ENCODE peak calls at places on chromosomes 7 and 10, in nine cellular contexts. One of them, this sample, is unnamed.

GRCh38 chr7:135743907-135744789 is 4.5 kb downstream of the FAM180A start:
- DNase-seq in brain microvascular endothelial cell: no peak
- DNase-seq in SJSA1: no peak
- DNase-seq in colonic mucosa: no peak
- DNase-seq in suprapubic skin: no peak
- DNase-seq in neural progenitor cell: no peak
- DNase-seq in stomach: no peak
- DNase-seq in small intestine: no peak
- DNase-seq in naive thymus-derived CD4-positive, alpha-beta T cell: no peak
- DNase-seq in this sample: no peak

GRCh38 chr10:110008518-110009339 is 945 bp downstream of the ADD3 start:
- DNase-seq in suprapubic skin: no peak
- DNase-seq in SJSA1: peak; percentile 33
- DNase-seq in brain microvascular endothelial cell: no peak
- DNase-seq in small intestine: peak; percentile 67
- DNase-seq in stomach: peak; percentile 66
- DNase-seq in colonic mucosa: peak; percentile 84
- DNase-seq in naive thymus-derived CD4-positive, alpha-beta T cell: peak; percentile 75
- DNase-seq in neural progenitor cell: peak; percentile 21
- DNase-seq in this sample: peak; percentile 38

GRCh38 chr10:71623098-71623985 is 96.2 kb downstream of the C10orf105 start:
- DNase-seq in stomach: no peak
- DNase-seq in SJSA1: peak; percentile 46
- DNase-seq in colonic mucosa: no peak
- DNase-seq in small intestine: peak; percentile 61
- DNase-seq in naive thymus-derived CD4-positive, alpha-beta T cell: no peak
- DNase-seq in suprapubic skin: no peak
- DNase-seq in neural progenitor cell: peak; percentile 64
- DNase-seq in brain microvascular endothelial cell: peak; percentile 26
- DNase-seq in this sample: peak; percentile 11

GRCh38 chr7:22549667-22550513 is 49.9 kb upstream of the STEAP1B start:
- DNase-seq in neural progenitor cell: peak; percentile 83
- DNase-seq in SJSA1: peak; percentile 23
- DNase-seq in naive thymus-derived CD4-positive, alpha-beta T cell: no peak
- DNase-seq in brain microvascular endothelial cell: peak; percentile 19
- DNase-seq in stomach: no peak
- DNase-seq in small intestine: no peak
- DNase-seq in colonic mucosa: no peak
- DNase-seq in suprapubic skin: no peak
- DNase-seq in this sample: no peak

GRCh38 chr7:108284349-108285017 is 154.3 kb upstream of the LAMB4 start:
- DNase-seq in naive thymus-derived CD4-positive, alpha-beta T cell: no peak
- DNase-seq in neural progenitor cell: no peak
- DNase-seq in suprapubic skin: no peak
- DNase-seq in colonic mucosa: no peak
- DNase-seq in brain microvascular endothelial cell: no peak
- DNase-seq in stomach: no peak
- DNase-seq in small intestine: no peak
- DNase-seq in SJSA1: no peak
- DNase-seq in this sample: no peak

GRCh38 chr10:9253121-9253520 is 1198.6 kb downstream of the GATA3 start:
- DNase-seq in small intestine: no peak
- DNase-seq in SJSA1: no peak
- DNase-seq in brain microvascular endothelial cell: no peak
- DNase-seq in colonic mucosa: no peak
- DNase-seq in naive thymus-derived CD4-positive, alpha-beta T cell: no peak
- DNase-seq in stomach: no peak
- DNase-seq in neural progenitor cell: no peak
- DNase-seq in suprapubic skin: no peak
- DNase-seq in this sample: no peak

GRCh38 chr10:46223064-46223480 is 63.7 kb upstream of the ANTXRL start:
- DNase-seq in suprapubic skin: peak; percentile 55
- DNase-seq in colonic mucosa: peak; percentile 15
- DNase-seq in small intestine: no peak
- DNase-seq in naive thymus-derived CD4-positive, alpha-beta T cell: no peak
- DNase-seq in stomach: peak; percentile 17
- DNase-seq in neural progenitor cell: no peak
- DNase-seq in brain microvascular endothelial cell: no peak
- DNase-seq in SJSA1: no peak
- DNase-seq in this sample: no peak

GRCh38 chr7:128908750-128909385 is 1.6 kb downstream of the KCP start:
- DNase-seq in neural progenitor cell: peak; percentile 39
- DNase-seq in colonic mucosa: no peak
- DNase-seq in SJSA1: no peak
- DNase-seq in naive thymus-derived CD4-positive, alpha-beta T cell: no peak
- DNase-seq in suprapubic skin: peak; percentile 37
- DNase-seq in brain microvascular endothelial cell: no peak
- DNase-seq in stomach: no peak
- DNase-seq in small intestine: no peak
- DNase-seq in this sample: no peak

GRCh38 chr10:62178568-62178967 is 90.1 kb downstream of the RTKN2 start:
- DNase-seq in naive thymus-derived CD4-positive, alpha-beta T cell: no peak
- DNase-seq in suprapubic skin: no peak
- DNase-seq in colonic mucosa: no peak
- DNase-seq in brain microvascular endothelial cell: peak; percentile 45
- DNase-seq in small intestine: no peak
- DNase-seq in stomach: no peak
- DNase-seq in neural progenitor cell: no peak
- DNase-seq in SJSA1: no peak
- DNase-seq in this sample: no peak

GRCh38 chr7:141302617-141303016 is 228.8 kb downstream of the TMEM178B start:
- DNase-seq in small intestine: no peak
- DNase-seq in SJSA1: no peak
- DNase-seq in naive thymus-derived CD4-positive, alpha-beta T cell: no peak
- DNase-seq in colonic mucosa: no peak
- DNase-seq in brain microvascular endothelial cell: no peak
- DNase-seq in neural progenitor cell: no peak
- DNase-seq in stomach: no peak
- DNase-seq in suprapubic skin: no peak
- DNase-seq in this sample: no peak

GRCh38 chr7:101238226-101239182 is 902 bp upstream of the CLDN15 start:
- DNase-seq in colonic mucosa: no peak
- DNase-seq in naive thymus-derived CD4-positive, alpha-beta T cell: no peak
- DNase-seq in brain microvascular endothelial cell: no peak
- DNase-seq in neural progenitor cell: no peak
- DNase-seq in stomach: no peak
- DNase-seq in SJSA1: no peak
- DNase-seq in suprapubic skin: no peak
- DNase-seq in small intestine: peak; percentile 91
- DNase-seq in this sample: no peak

GRCh38 chr7:49074538-49074937 is 150.2 kb downstream of the CDC14C start:
- DNase-seq in suprapubic skin: no peak
- DNase-seq in colonic mucosa: no peak
- DNase-seq in stomach: no peak
- DNase-seq in neural progenitor cell: no peak
- DNase-seq in SJSA1: no peak
- DNase-seq in naive thymus-derived CD4-positive, alpha-beta T cell: no peak
- DNase-seq in small intestine: no peak
- DNase-seq in brain microvascular endothelial cell: no peak
- DNase-seq in this sample: no peak

GRCh38 chr7:156753630-156754029 is 113.1 kb downstream of the RNF32 start:
- DNase-seq in naive thymus-derived CD4-positive, alpha-beta T cell: no peak
- DNase-seq in colonic mucosa: no peak
- DNase-seq in SJSA1: no peak
- DNase-seq in stomach: no peak
- DNase-seq in small intestine: no peak
- DNase-seq in brain microvascular endothelial cell: no peak
- DNase-seq in neural progenitor cell: peak; percentile 46
- DNase-seq in suprapubic skin: no peak
- DNase-seq in this sample: no peak

GRCh38 chr10:8211631-8212030 is 157.1 kb downstream of the GATA3 start:
- DNase-seq in small intestine: no peak
- DNase-seq in stomach: no peak
- DNase-seq in naive thymus-derived CD4-positive, alpha-beta T cell: no peak
- DNase-seq in brain microvascular endothelial cell: no peak
- DNase-seq in SJSA1: no peak
- DNase-seq in neural progenitor cell: no peak
- DNase-seq in colonic mucosa: no peak
- DNase-seq in suprapubic skin: no peak
- DNase-seq in this sample: no peak

GRCh38 chr7:101941481-101942383 is 124.3 kb downstream of the CUX1 start:
- DNase-seq in small intestine: peak; percentile 57
- DNase-seq in suprapubic skin: no peak
- DNase-seq in stomach: peak; percentile 62
- DNase-seq in SJSA1: peak; percentile 62
- DNase-seq in brain microvascular endothelial cell: peak; percentile 59
- DNase-seq in neural progenitor cell: no peak
- DNase-seq in colonic mucosa: peak; percentile 86
- DNase-seq in naive thymus-derived CD4-positive, alpha-beta T cell: no peak
- DNase-seq in this sample: no peak

GRCh38 chr7:149175150-149175549 is 20.2 kb upstream of the ZNF282 start:
- DNase-seq in SJSA1: no peak
- DNase-seq in neural progenitor cell: no peak
- DNase-seq in naive thymus-derived CD4-positive, alpha-beta T cell: no peak
- DNase-seq in stomach: no peak
- DNase-seq in colonic mucosa: no peak
- DNase-seq in small intestine: no peak
- DNase-seq in brain microvascular endothelial cell: no peak
- DNase-seq in suprapubic skin: no peak
- DNase-seq in this sample: no peak
- H3K36me3 ChIP-seq in SJSA1: peaks cover 69% of the 10 kb centered on the region
- H3K36me3 ChIP-seq in neural progenitor cell: peaks cover 9% of the 10 kb centered on the region
- H3K36me3 ChIP-seq in naive thymus-derived CD4-positive, alpha-beta T cell: peaks cover 53% of the 10 kb centered on the region
- H3K36me3 ChIP-seq in stomach: peaks cover 96% of the 10 kb centered on the region
- H3K36me3 ChIP-seq in colonic mucosa: peaks cover 2% of the 10 kb centered on the region
- H3K36me3 ChIP-seq in small intestine: peaks cover 9% of the 10 kb centered on the region
- H3K36me3 ChIP-seq in brain microvascular endothelial cell: peaks cover 48% of the 10 kb centered on the region
- H3K36me3 ChIP-seq in suprapubic skin: peaks cover 71% of the 10 kb centered on the region
- H3K36me3 ChIP-seq in this sample: peaks cover 18% of the 10 kb centered on the region

GRCh38 chr7:74726309-74727101 is 47.3 kb upstream of the NCF1 start:
- DNase-seq in stomach: no peak
- DNase-seq in small intestine: no peak
- DNase-seq in colonic mucosa: no peak
- DNase-seq in suprapubic skin: no peak
- DNase-seq in neural progenitor cell: no peak
- DNase-seq in SJSA1: no peak
- DNase-seq in brain microvascular endothelial cell: no peak
- DNase-seq in naive thymus-derived CD4-positive, alpha-beta T cell: no peak
- DNase-seq in this sample: no peak

GRCh38 chr7:74722045-74722603 is 51.7 kb upstream of the NCF1 start:
- DNase-seq in naive thymus-derived CD4-positive, alpha-beta T cell: no peak
- DNase-seq in stomach: peak; percentile 31
- DNase-seq in neural progenitor cell: no peak
- DNase-seq in SJSA1: no peak
- DNase-seq in brain microvascular endothelial cell: no peak
- DNase-seq in small intestine: no peak
- DNase-seq in colonic mucosa: no peak
- DNase-seq in suprapubic skin: no peak
- DNase-seq in this sample: no peak

GRCh38 chr7:74725840-74726239 is 48.0 kb upstream of the NCF1 start:
- DNase-seq in stomach: no peak
- DNase-seq in colonic mucosa: no peak
- DNase-seq in SJSA1: no peak
- DNase-seq in brain microvascular endothelial cell: no peak
- DNase-seq in neural progenitor cell: no peak
- DNase-seq in naive thymus-derived CD4-positive, alpha-beta T cell: no peak
- DNase-seq in suprapubic skin: no peak
- DNase-seq in small intestine: no peak
- DNase-seq in this sample: no peak
- H3K36me3 ChIP-seq in stomach: peaks cover 30% of the 10 kb centered on the region
- H3K36me3 ChIP-seq in colonic mucosa: no peaks in the 10 kb centered on the region
- H3K36me3 ChIP-seq in SJSA1: peaks cover 25% of the 10 kb centered on the region
- H3K36me3 ChIP-seq in brain microvascular endothelial cell: peaks cover 19% of the 10 kb centered on the region
- H3K36me3 ChIP-seq in neural progenitor cell: peaks cover 7% of the 10 kb centered on the region
- H3K36me3 ChIP-seq in naive thymus-derived CD4-positive, alpha-beta T cell: peaks cover 16% of the 10 kb centered on the region
- H3K36me3 ChIP-seq in suprapubic skin: peaks cover 25% of the 10 kb centered on the region
- H3K36me3 ChIP-seq in small intestine: peaks cover 5% of the 10 kb centered on the region
- H3K36me3 ChIP-seq in this sample: no peaks in the 10 kb centered on the region

DNA sequence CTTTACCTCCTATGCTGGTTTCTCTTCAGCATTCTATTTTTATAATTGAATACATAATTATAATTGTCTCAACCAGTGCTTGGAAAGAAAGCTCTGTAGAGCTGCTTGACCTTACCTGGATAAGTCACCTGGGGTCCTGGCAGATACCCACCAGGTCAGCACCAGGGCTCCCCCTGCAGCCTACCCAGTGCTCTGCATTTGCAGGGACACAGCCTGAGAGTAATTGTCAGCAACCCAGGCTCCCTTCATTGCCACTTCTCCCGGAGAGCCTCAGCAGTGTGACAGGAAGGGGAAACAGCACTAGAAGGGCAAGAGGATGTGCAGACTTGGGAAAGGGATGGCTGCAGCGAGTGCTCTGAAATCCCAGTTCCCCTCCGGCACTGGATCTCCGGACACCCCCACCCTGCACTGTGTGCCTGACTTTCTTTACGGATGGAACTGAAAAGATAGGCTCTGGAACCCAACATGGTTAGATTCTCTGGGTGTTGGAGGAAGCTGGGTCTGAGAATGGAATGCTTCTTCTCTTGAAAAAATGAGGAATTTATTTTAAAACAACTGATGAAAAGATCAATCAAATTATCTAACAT is 11.4 kb upstream of the PAX4 start:
- DNase-seq in naive thymus-derived CD4-positive, alpha-beta T cell: peak; percentile 17
- DNase-seq in suprapubic skin: no peak
- DNase-seq in neural progenitor cell: peak; percentile 65
- DNase-seq in brain microvascular endothelial cell: no peak
- DNase-seq in colonic mucosa: peak; percentile 28
- DNase-seq in SJSA1: no peak
- DNase-seq in small intestine: peak; percentile 35
- DNase-seq in stomach: peak; percentile 35
- DNase-seq in this sample: no peak
- H3K36me3 ChIP-seq in naive thymus-derived CD4-positive, alpha-beta T cell: no peaks in the 10 kb centered on the region
- H3K36me3 ChIP-seq in suprapubic skin: no peaks in the 10 kb centered on the region
- H3K36me3 ChIP-seq in neural progenitor cell: no peaks in the 10 kb centered on the region
- H3K36me3 ChIP-seq in brain microvascular endothelial cell: no peaks in the 10 kb centered on the region
- H3K36me3 ChIP-seq in colonic mucosa: no peaks in the 10 kb centered on the region
- H3K36me3 ChIP-seq in SJSA1: no peaks in the 10 kb centered on the region
- H3K36me3 ChIP-seq in small intestine: no peaks in the 10 kb centered on the region
- H3K36me3 ChIP-seq in stomach: no peaks in the 10 kb centered on the region
- H3K36me3 ChIP-seq in this sample: no peaks in the 10 kb centered on the region

GRCh38 chr10:96222908-96223307 is 48.5 kb downstream of the BLNK start:
- DNase-seq in neural progenitor cell: no peak
- DNase-seq in naive thymus-derived CD4-positive, alpha-beta T cell: no peak
- DNase-seq in brain microvascular endothelial cell: no peak
- DNase-seq in suprapubic skin: no peak
- DNase-seq in stomach: no peak
- DNase-seq in colonic mucosa: peak; percentile 7
- DNase-seq in SJSA1: no peak
- DNase-seq in small intestine: no peak
- DNase-seq in this sample: no peak

GRCh38 chr10:96228408-96229019 is 42.9 kb downstream of the BLNK start:
- DNase-seq in SJSA1: no peak
- DNase-seq in stomach: no peak
- DNase-seq in small intestine: peak; percentile 90
- DNase-seq in naive thymus-derived CD4-positive, alpha-beta T cell: no peak
- DNase-seq in neural progenitor cell: no peak
- DNase-seq in brain microvascular endothelial cell: no peak
- DNase-seq in suprapubic skin: no peak
- DNase-seq in colonic mucosa: peak; percentile 44
- DNase-seq in this sample: no peak

GRCh38 chr10:96222441-96222840 is 48.9 kb downstream of the BLNK start:
- DNase-seq in brain microvascular endothelial cell: no peak
- DNase-seq in small intestine: no peak
- DNase-seq in colonic mucosa: peak; percentile 13
- DNase-seq in neural progenitor cell: no peak
- DNase-seq in suprapubic skin: no peak
- DNase-seq in stomach: no peak
- DNase-seq in SJSA1: no peak
- DNase-seq in naive thymus-derived CD4-positive, alpha-beta T cell: no peak
- DNase-seq in this sample: no peak

GRCh38 chr10:96227206-96227605 is 44.2 kb downstream of the BLNK start:
- DNase-seq in suprapubic skin: no peak
- DNase-seq in stomach: no peak
- DNase-seq in neural progenitor cell: no peak
- DNase-seq in small intestine: no peak
- DNase-seq in SJSA1: no peak
- DNase-seq in brain microvascular endothelial cell: no peak
- DNase-seq in naive thymus-derived CD4-positive, alpha-beta T cell: no peak
- DNase-seq in colonic mucosa: no peak
- DNase-seq in this sample: no peak

GRCh38 chr10:96225119-96225518 is 46.2 kb downstream of the BLNK start:
- DNase-seq in stomach: no peak
- DNase-seq in small intestine: no peak
- DNase-seq in neural progenitor cell: no peak
- DNase-seq in naive thymus-derived CD4-positive, alpha-beta T cell: no peak
- DNase-seq in SJSA1: no peak
- DNase-seq in brain microvascular endothelial cell: no peak
- DNase-seq in suprapubic skin: no peak
- DNase-seq in colonic mucosa: no peak
- DNase-seq in this sample: no peak
- H3K36me3 ChIP-seq in stomach: peaks cover 66% of the 10 kb centered on the region
- H3K36me3 ChIP-seq in small intestine: peaks cover 2% of the 10 kb centered on the region
- H3K36me3 ChIP-seq in neural progenitor cell: no peaks in the 10 kb centered on the region
- H3K36me3 ChIP-seq in naive thymus-derived CD4-positive, alpha-beta T cell: no peaks in the 10 kb centered on the region
- H3K36me3 ChIP-seq in SJSA1: no peaks in the 10 kb centered on the region
- H3K36me3 ChIP-seq in brain microvascular endothelial cell: no peaks in the 10 kb centered on the region
- H3K36me3 ChIP-seq in suprapubic skin: no peaks in the 10 kb centered on the region
- H3K36me3 ChIP-seq in colonic mucosa: peaks cover 4% of the 10 kb centered on the region
- H3K36me3 ChIP-seq in this sample: no peaks in the 10 kb centered on the region

This sample was measured in CD8-positive, alpha-beta T cell.